ENCODE peak calls at places on chromosomes 6 and 20, in five cellular contexts. One of them, this sample, is unnamed.

GRCh38 chr6:36378936-36379335 is 8.5 kb downstream of the ETV7 start:
- DNase-seq in HepG2: no peak
- DNase-seq in GM12878: no peak
- DNase-seq in K562: no peak
- DNase-seq in SK-N-SH: no peak
- DNase-seq in this sample: no peak

GRCh38 chr6:15264902-15265761 is 19.3 kb downstream of the JARID2 start:
- DNase-seq in HepG2: no peak
- DNase-seq in GM12878: no peak
- DNase-seq in K562: peak; percentile 53
- DNase-seq in SK-N-SH: no peak
- DNase-seq in this sample: peak; percentile 49

GRCh38 chr20:62219992-62220665 is at the start of gene HRH3:
- DNase-seq in HepG2: peak; percentile 41
- DNase-seq in GM12878: no peak
- DNase-seq in K562: peak; percentile 89
- DNase-seq in SK-N-SH: peak; percentile 97
- DNase-seq in this sample: no peak

GRCh38 chr6:11009353-11009752 is 34.8 kb downstream of the ELOVL2 start:
- DNase-seq in HepG2: peak; percentile 65
- DNase-seq in GM12878: no peak
- DNase-seq in K562: no peak
- DNase-seq in SK-N-SH: no peak
- DNase-seq in this sample: no peak

GRCh38 chr20:9531581-9531980 is 17.2 kb downstream of the LAMP5 start:
- DNase-seq in HepG2: no peak
- DNase-seq in GM12878: no peak
- DNase-seq in K562: no peak
- DNase-seq in SK-N-SH: no peak
- DNase-seq in this sample: no peak

GRCh38 chr6:53513056-53513455 is 31.8 kb downstream of the GCLC start:
- DNase-seq in HepG2: no peak
- DNase-seq in GM12878: no peak
- DNase-seq in K562: no peak
- DNase-seq in SK-N-SH: no peak
- DNase-seq in this sample: no peak

GRCh38 chr20:38969708-38970107 is 7.6 kb downstream of the DHX35 start:
- DNase-seq in HepG2: peak; percentile 27
- DNase-seq in GM12878: no peak
- DNase-seq in K562: no peak
- DNase-seq in SK-N-SH: no peak
- DNase-seq in this sample: no peak

GRCh38 chr6:49841424-49841823 is 24.9 kb downstream of the CRISP1 start:
- DNase-seq in HepG2: no peak
- DNase-seq in GM12878: no peak
- DNase-seq in K562: peak; percentile 18
- DNase-seq in SK-N-SH: no peak
- DNase-seq in this sample: no peak

GRCh38 chr6:144343736-144344428 is 58.7 kb downstream of the UTRN start:
- DNase-seq in HepG2: peak; percentile 98
- DNase-seq in GM12878: peak; percentile 69
- DNase-seq in K562: no peak
- DNase-seq in SK-N-SH: no peak
- DNase-seq in this sample: peak; percentile 38

GRCh38 chr6:56771189-56771588 is 128.5 kb upstream of the DST start:
- DNase-seq in HepG2: no peak
- DNase-seq in GM12878: no peak
- DNase-seq in K562: no peak
- DNase-seq in SK-N-SH: no peak
- DNase-seq in this sample: no peak

GRCh38 chr20:49187330-49188100 is 619 bp downstream of the STAU1 start:
- DNase-seq in HepG2: no peak
- DNase-seq in GM12878: no peak
- DNase-seq in K562: peak; percentile 42
- DNase-seq in SK-N-SH: peak; percentile 77
- DNase-seq in this sample: no peak

GRCh38 chr20:2752631-2753455 is 47.6 kb downstream of the CPXM1 start:
- DNase-seq in HepG2: peak; percentile 58
- DNase-seq in GM12878: no peak
- DNase-seq in K562: peak; percentile 63
- DNase-seq in SK-N-SH: no peak
- DNase-seq in this sample: peak; percentile 17

GRCh38 chr6:148128014-148128730 is 214.5 kb upstream of the SASH1 start:
- DNase-seq in HepG2: no peak
- DNase-seq in GM12878: no peak
- DNase-seq in K562: no peak
- DNase-seq in SK-N-SH: no peak
- DNase-seq in this sample: no peak

GRCh38 chr6:111533087-111533784 is 50.2 kb upstream of the REV3L start:
- DNase-seq in HepG2: no peak
- DNase-seq in GM12878: no peak
- DNase-seq in K562: no peak
- DNase-seq in SK-N-SH: no peak
- DNase-seq in this sample: no peak

GRCh38 chr6:56637640-56638039 is 5.0 kb downstream of the DST start:
- DNase-seq in HepG2: peak; percentile 67
- DNase-seq in GM12878: peak; percentile 7
- DNase-seq in K562: peak; percentile 9
- DNase-seq in SK-N-SH: peak; percentile 43
- DNase-seq in this sample: no peak

GRCh38 chr6:134436281-134436815 is 118.4 kb upstream of the SGK1 start:
- DNase-seq in HepG2: peak; percentile 41
- DNase-seq in GM12878: peak; percentile 57
- DNase-seq in K562: peak; percentile 76
- DNase-seq in SK-N-SH: no peak
- DNase-seq in this sample: no peak

GRCh38 chr20:25316506-25317190 is 68.8 kb downstream of the PYGB start:
- DNase-seq in HepG2: no peak
- DNase-seq in GM12878: no peak
- DNase-seq in K562: no peak
- DNase-seq in SK-N-SH: no peak
- DNase-seq in this sample: no peak

GRCh38 chr6:159469449-159469848 is 223.6 kb downstream of the SOD2 start:
- DNase-seq in HepG2: no peak
- DNase-seq in GM12878: no peak
- DNase-seq in K562: no peak
- DNase-seq in SK-N-SH: no peak
- DNase-seq in this sample: no peak

GRCh38 chr6:148972481-148972880 is 225.7 kb downstream of the UST start:
- DNase-seq in HepG2: peak; percentile 21
- DNase-seq in GM12878: no peak
- DNase-seq in K562: peak; percentile 53
- DNase-seq in SK-N-SH: no peak
- DNase-seq in this sample: peak; percentile 13

GRCh38 chr6:113481910-113482309 is 375.2 kb upstream of the MARCKS start:
- DNase-seq in HepG2: no peak
- DNase-seq in GM12878: no peak
- DNase-seq in K562: no peak
- DNase-seq in SK-N-SH: no peak
- DNase-seq in this sample: no peak

GRCh38 chr20:48761023-48761785 is 66.6 kb downstream of the PREX1 start:
- DNase-seq in HepG2: no peak
- DNase-seq in GM12878: no peak
- DNase-seq in K562: no peak
- DNase-seq in SK-N-SH: no peak
- DNase-seq in this sample: peak; percentile 91

GRCh38 chr6:100116409-100117194 is 122.6 kb upstream of the MCHR2 start:
- DNase-seq in HepG2: peak; percentile 43
- DNase-seq in GM12878: no peak
- DNase-seq in K562: peak; percentile 20
- DNase-seq in SK-N-SH: peak; percentile 23
- DNase-seq in this sample: no peak

GRCh38 chr6:73169111-73169510 is 56.2 kb downstream of the KHDC1L start:
- DNase-seq in HepG2: no peak
- DNase-seq in GM12878: no peak
- DNase-seq in K562: no peak
- DNase-seq in SK-N-SH: no peak
- DNase-seq in this sample: no peak

GRCh38 chr6:157036245-157036681 is 259.1 kb downstream of the ARID1B start:
- DNase-seq in HepG2: no peak
- DNase-seq in GM12878: no peak
- DNase-seq in K562: peak; percentile 24
- DNase-seq in SK-N-SH: no peak
- DNase-seq in this sample: no peak
- H3K4me3 ChIP-seq in HepG2: no peak overlapping the region
- H3K4me3 ChIP-seq in GM12878: no peak overlapping the region
- H3K4me3 ChIP-seq in K562: no peak overlapping the region
- H3K4me3 ChIP-seq in SK-N-SH: no peak overlapping the region
- H3K4me3 ChIP-seq in this sample: no peak overlapping the region

GRCh38 chr6:12766365-12766764 is 49.8 kb downstream of the PHACTR1 start:
- DNase-seq in HepG2: no peak
- DNase-seq in GM12878: no peak
- DNase-seq in K562: no peak
- DNase-seq in SK-N-SH: no peak
- DNase-seq in this sample: no peak

GRCh38 chr6:12760911-12761310 is 44.3 kb downstream of the PHACTR1 start:
- DNase-seq in HepG2: no peak
- DNase-seq in GM12878: no peak
- DNase-seq in K562: no peak
- DNase-seq in SK-N-SH: no peak
- DNase-seq in this sample: no peak

GRCh38 chr6:12767016-12767415 is 50.4 kb downstream of the PHACTR1 start:
- DNase-seq in HepG2: no peak
- DNase-seq in GM12878: no peak
- DNase-seq in K562: no peak
- DNase-seq in SK-N-SH: no peak
- DNase-seq in this sample: no peak

DNA sequence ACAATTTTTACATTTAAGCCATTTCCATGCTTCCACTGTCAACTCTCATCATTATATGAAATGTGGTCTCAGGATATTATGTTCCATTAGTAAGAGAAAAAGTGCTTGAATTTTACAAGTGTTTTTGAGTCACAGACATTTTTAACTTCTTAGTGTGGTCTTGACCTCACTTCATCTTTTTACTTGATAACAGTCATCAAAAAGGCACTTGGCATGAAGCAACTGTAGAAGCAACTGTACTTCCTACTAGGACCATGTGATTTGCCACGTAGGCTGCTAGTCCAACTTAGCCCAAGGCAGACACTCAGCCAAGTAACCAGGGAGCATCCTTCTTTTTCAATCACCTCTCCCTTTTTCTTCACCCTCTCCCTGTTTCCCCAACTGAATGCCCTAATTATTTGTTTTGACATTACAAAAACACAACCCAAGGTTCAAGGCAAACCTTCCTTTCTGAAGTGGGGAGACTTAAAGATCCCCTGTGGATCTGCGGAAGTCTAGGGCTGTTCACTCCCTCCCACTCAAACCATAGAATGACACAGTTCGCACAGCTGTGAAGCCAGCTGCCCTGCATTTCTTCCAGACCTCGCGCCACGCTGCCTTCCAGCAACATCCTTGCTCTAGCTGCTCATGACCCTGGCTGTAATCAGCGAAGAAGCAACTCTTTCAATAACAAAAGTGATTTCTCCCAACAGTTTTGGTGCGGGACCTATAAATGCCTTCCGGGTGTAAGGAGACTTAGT is 45.0 kb downstream of the PHACTR1 start:
- DNase-seq in HepG2: no peak
- DNase-seq in GM12878: no peak
- DNase-seq in K562: no peak
- DNase-seq in SK-N-SH: no peak
- DNase-seq in this sample: no peak
- TF ChIP-seq GABPA in HepG2: no peak
- TF ChIP-seq GABPA in GM12878: no peak
- TF ChIP-seq GABPA in K562: no peak
- TF ChIP-seq GABPA in SK-N-SH: no peak
- TF ChIP-seq GABPA in this sample: no peak

GRCh38 chr6:38723783-38724182 is 8.7 kb downstream of the DNAH8 start:
- DNase-seq in HepG2: no peak
- DNase-seq in GM12878: no peak
- DNase-seq in K562: no peak
- DNase-seq in SK-N-SH: no peak
- DNase-seq in this sample: no peak
- TF ChIP-seq REST in HepG2: no peak
- TF ChIP-seq REST in GM12878: no peak
- TF ChIP-seq REST in K562: no peak
- TF ChIP-seq REST in SK-N-SH: no peak
- TF ChIP-seq REST in this sample: no peak

DNA sequence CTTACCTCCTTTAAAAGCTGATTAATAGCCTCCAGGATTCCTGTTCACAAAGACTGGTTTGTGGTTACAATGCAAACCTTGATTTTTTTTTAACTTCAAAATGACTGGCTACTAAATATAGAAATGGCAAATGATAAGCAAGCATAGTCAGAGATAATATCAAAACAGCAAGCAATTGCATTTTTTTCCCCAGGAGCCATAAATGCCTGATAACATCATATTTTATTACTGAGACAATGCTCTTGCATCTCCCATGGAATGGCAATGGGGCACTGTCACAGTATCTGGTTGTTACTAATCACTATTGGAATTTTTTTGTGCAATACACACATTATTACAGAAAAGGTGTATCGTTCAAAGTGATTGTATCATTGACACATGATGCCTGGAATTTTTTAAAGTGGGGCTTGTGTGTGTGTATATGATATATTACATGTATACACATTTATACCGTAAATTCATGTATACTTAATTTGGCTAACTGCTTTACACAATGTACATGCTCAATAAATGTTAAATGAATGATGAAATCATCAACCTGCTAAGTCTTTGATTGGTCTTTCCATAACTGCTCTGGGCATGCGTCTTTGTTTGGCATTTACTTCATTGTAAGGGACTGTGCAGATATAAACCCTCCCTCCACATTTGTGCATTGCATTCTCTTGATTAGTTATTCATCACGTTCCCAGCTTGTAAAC is 985 bp upstream of the SALL4 start:
- DNase-seq in HepG2: no peak
- DNase-seq in GM12878: no peak
- DNase-seq in K562: no peak
- DNase-seq in SK-N-SH: peak; percentile 36
- DNase-seq in this sample: no peak
- H3K4me3 ChIP-seq in HepG2: no peak overlapping the region
- H3K4me3 ChIP-seq in GM12878: no peak overlapping the region
- H3K4me3 ChIP-seq in K562: no peak overlapping the region
- H3K4me3 ChIP-seq in SK-N-SH: no peak overlapping the region
- H3K4me3 ChIP-seq in this sample: no peak overlapping the region